ENCODE peak calls at places on chromosomes 16 and 17, in five cellular contexts. N, A, V, G and M are unnamed samples.
A peak's percentile ranks its signal among the peaks of the same experiment; 100 is the strongest.

GRCh38 chr17:29613371-29613837 is 9.3 kb downstream of the CORO6 start:
- DNase-seq in N (peak; percentile 91), A (peak; percentile 96), V (peak; percentile 90), G (peak; percentile 94), M (peak; percentile 77)

GRCh38 chr17:14299261-14300093 is 1.4 kb upstream of the HS3ST3B1 start:
- DNase-seq in N (no peak), A (peak; percentile 76), V (peak; percentile 49), G (no peak), M (no peak)

GRCh38 chr17:79779661-79780365 is 1.9 kb downstream of the CBX2 start:
- DNase-seq in N (no peak), A (no peak), V (no peak), G (no peak), M (no peak)

GRCh38 chr16:58678716-58679115 is 5.9 kb downstream of the SLC38A7 start:
- DNase-seq in N (peak; percentile 57), A (no peak), V (no peak), G (no peak), M (peak; percentile 66)

GRCh38 chr17:45976755-45977505 is 22.1 kb upstream of the STH start:
- DNase-seq in N (no peak), A (no peak), V (no peak), G (no peak), M (no peak)

GRCh38 chr17:33277436-33278100 is 15.5 kb downstream of the ASIC2 start:
- DNase-seq in N (no peak), A (no peak), V (no peak), G (no peak), M (no peak)

GRCh38 chr17:72955391-72956140 is 136.9 kb downstream of the SLC39A11 start:
- DNase-seq in N (no peak), A (no peak), V (no peak), G (no peak), M (no peak)

GRCh38 chr16:15545544-15545943 is 97.4 kb downstream of the MARF1 start:
- DNase-seq in N (no peak), A (no peak), V (no peak), G (no peak), M (no peak)

GRCh38 chr17:52678211-52678610 is 519.7 kb upstream of the CA10 start:
- DNase-seq in N (no peak), A (no peak), V (no peak), G (no peak), M (no peak)

GRCh38 chr16:77951788-77952187 is 70.6 kb upstream of the CLEC3A start:
- DNase-seq in N (no peak), A (peak; percentile 91), V (no peak), G (no peak), M (peak; percentile 57)

GRCh38 chr17:63998050-63998720 is at the start of gene PRR29:
- DNase-seq in N (peak; percentile 20), A (peak; percentile 92), V (peak; percentile 81), G (peak; percentile 65), M (peak; percentile 37)

GRCh38 chr17:56172517-56172982 is 19.3 kb downstream of the ANKFN1 start:
- DNase-seq in N (no peak), A (no peak), V (no peak), G (no peak), M (no peak)